ENCODE peak calls at places on chromosomes 6 and 20, in six cellular contexts. G is thoracic aorta, R is HTR-8/SVneo, N is aorta, U is natural killer cell, L is Ammon's horn. D is an unnamed sample.
A peak's percentile ranks its signal among the peaks of the same experiment; 100 is the strongest.

GRCh38 chr6:77502966-77503365 is 39.7 kb upstream of the HTR1B start:
- DNase-seq in U (no peak), N (no peak), R (no peak), L (no peak), G (no peak), D (no peak)

GRCh38 chr6:42783876-42784738 is 2.3 kb downstream of the BICRAL start:
- DNase-seq in U (no peak), N (no peak), G (no peak), R (no peak), L (no peak), D (no peak)

GRCh38 chr6:13554929-13555333 is 19.5 kb upstream of the SIRT5 start:
- DNase-seq in U (no peak), R (no peak), L (peak; percentile 51), G (no peak), N (no peak), D (no peak)

GRCh38 chr20:34274694-34275093 is 28.5 kb downstream of the AHCY start:
- DNase-seq in U (no peak), N (no peak), R (no peak), L (no peak), G (no peak), D (no peak)

GRCh38 chr6:111416529-111416928 is 66.5 kb downstream of the REV3L start:
- DNase-seq in L (no peak), R (no peak), U (no peak), N (no peak), G (no peak), D (no peak)

GRCh38 chr6:26159417-26160273 is 72.4 kb downstream of the HFE start:
- DNase-seq in L (no peak), U (no peak), N (no peak), G (no peak), R (no peak), D (no peak)

GRCh38 chr20:51760905-51761544 is 7.2 kb downstream of the ATP9A start:
- DNase-seq in R (peak; percentile 88), L (peak; percentile 16), G (no peak), U (no peak), N (no peak), D (no peak)

GRCh38 chr6:149093643-149094042 is 223.9 kb upstream of the TAB2 start:
- DNase-seq in N (no peak), G (no peak), U (no peak), R (no peak), L (no peak), D (no peak)

GRCh38 chr6:158762787-158763439 is 56.3 kb downstream of the EZR start:
- DNase-seq in R (no peak), G (no peak), N (no peak), U (no peak), L (no peak), D (no peak)

GRCh38 chr6:28981391-28981832 is 23.7 kb downstream of the ZNF311 start:
- DNase-seq in N (peak; percentile 72), L (peak; percentile 59), G (no peak), U (peak; percentile 70), R (peak; percentile 12), D (peak; percentile 32)

GRCh38 chr20:62914970-62915457 is 11.3 kb downstream of the DIDO1 start:
- DNase-seq in N (no peak), G (no peak), R (peak; percentile 46), U (no peak), L (peak; percentile 83), D (no peak)

GRCh38 chr6:70734381-70734780 is 66.7 kb downstream of the SMAP1 start:
- DNase-seq in N (no peak), R (no peak), U (no peak), L (no peak), G (no peak), D (no peak)

GRCh38 chr6:128723667-128724066 is 159.3 kb upstream of the LAMA2 start:
- DNase-seq in U (no peak), R (no peak), L (no peak), N (no peak), G (no peak), D (no peak)

D was measured in GDM1.